ENCODE peak calls at places on chromosomes 5 and 9, in eight cellular contexts. G, A, Y, F, Z, Q, B and L are unnamed samples.
A peak's percentile ranks its signal among the peaks of the same experiment; 100 is the strongest.

GRCh38 chr9:94725293-94725692 is 1.2 kb upstream of the AOPEP start:
- DNase-seq in G (no peak), A (no peak), Y (no peak), F (no peak), Z (no peak), Q (no peak), B (no peak), L (no peak)

GRCh38 chr5:15620501-15620900 is 120.5 kb downstream of the FBXL7 start:
- DNase-seq in G (no peak), A (no peak), Y (peak; percentile 25), F (no peak), Z (no peak), Q (no peak), B (peak; percentile 35), L (peak; percentile 47)

GRCh38 chr5:62100201-62100600 is 205.8 kb upstream of the KIF2A start:
- DNase-seq in G (no peak), A (no peak), Y (no peak), F (no peak), Z (no peak), Q (no peak), B (no peak), L (no peak)

GRCh38 chr9:128108784-128109709 is 18.5 kb downstream of the PTGES2 start:
- DNase-seq in G (no peak), A (peak; percentile 28), Y (no peak), F (no peak), Z (no peak), Q (peak; percentile 62), B (peak; percentile 17), L (no peak)

GRCh38 chr5:79875230-79875629 is 115.8 kb downstream of the MTX3 start:
- DNase-seq in G (no peak), A (no peak), Y (no peak), F (no peak), Z (no peak), Q (no peak), B (peak; percentile 62), L (no peak)

GRCh38 chr5:121737120-121737519 is 114.6 kb upstream of the FTMT start:
- DNase-seq in G (no peak), A (no peak), Y (no peak), F (no peak), Z (no peak), Q (no peak), B (no peak), L (no peak)

GRCh38 chr9:98913044-98913443 is 30.7 kb upstream of the COL15A1 start:
- DNase-seq in G (no peak), A (no peak), Y (no peak), F (no peak), Z (no peak), Q (no peak), B (peak; percentile 56), L (no peak)

GRCh38 chr5:54904425-54904824 is 81.0 kb downstream of the ESM1 start:
- DNase-seq in G (peak; percentile 63), A (peak; percentile 45), Y (no peak), F (peak; percentile 51), Z (no peak), Q (no peak), B (no peak), L (peak; percentile 6)

GRCh38 chr9:72925126-72925810 is 27.6 kb downstream of the ALDH1A1 start:
- DNase-seq in G (no peak), A (no peak), Y (no peak), F (no peak), Z (no peak), Q (no peak), B (no peak), L (no peak)

GRCh38 chr5:175718401-175719108 is 60.7 kb downstream of the HRH2 start:
- DNase-seq in G (peak; percentile 57), A (peak; percentile 75), Y (no peak), F (peak; percentile 57), Z (no peak), Q (peak; percentile 53), B (peak; percentile 60), L (no peak)

GRCh38 chr5:135140805-135141204 is 106.8 kb upstream of the PITX1 start:
- DNase-seq in G (no peak), A (peak; percentile 41), Y (no peak), F (peak; percentile 36), Z (no peak), Q (peak; percentile 55), B (peak; percentile 39), L (no peak)

GRCh38 chr9:112489876-112490661 is 3.4 kb downstream of the KIAA1958 start:
- DNase-seq in G (peak; percentile 33), A (peak; percentile 25), Y (no peak), F (no peak), Z (no peak), Q (no peak), B (no peak), L (no peak)

GRCh38 chr9:38482918-38483592 is 58.8 kb upstream of the IGFBPL1 start:
- DNase-seq in G (no peak), A (peak; percentile 25), Y (no peak), F (peak; percentile 3), Z (no peak), Q (no peak), B (no peak), L (no peak)

GRCh38 chr5:173643964-173644363 is 27.5 kb upstream of the BOD1 start:
- DNase-seq in G (peak; percentile 81), A (no peak), Y (peak; percentile 2), F (no peak), Z (no peak), Q (no peak), B (no peak), L (no peak)

GRCh38 chr5:132774406-132774805 is 2.6 kb downstream of the SEPTIN8 start:
- DNase-seq in G (no peak), A (no peak), Y (no peak), F (no peak), Z (no peak), Q (no peak), B (no peak), L (no peak)

GRCh38 chr5:90390326-90390725 is 19.2 kb downstream of the CETN3 start:
- DNase-seq in G (no peak), A (no peak), Y (no peak), F (no peak), Z (no peak), Q (no peak), B (no peak), L (no peak)

GRCh38 chr9:3835393-3835792 is 309.6 kb upstream of the RFX3 start:
- DNase-seq in G (no peak), A (no peak), Y (no peak), F (no peak), Z (no peak), Q (no peak), B (no peak), L (no peak)

GRCh38 chr5:157612071-157612476 is 36.5 kb upstream of the ADAM19 start:
- DNase-seq in G (no peak), A (no peak), Y (no peak), F (no peak), Z (no peak), Q (no peak), B (no peak), L (no peak)

GRCh38 chr9:77989909-77990308 is 41.7 kb downstream of the GNAQ start:
- DNase-seq in G (no peak), A (no peak), Y (no peak), F (no peak), Z (no peak), Q (no peak), B (no peak), L (no peak)

GRCh38 chr5:138340008-138340407 is 1.9 kb downstream of the FAM53C start:
- DNase-seq in G (no peak), A (no peak), Y (no peak), F (no peak), Z (no peak), Q (no peak), B (no peak), L (no peak)
- H3K4me3 ChIP-seq in G (peak overlapping the region; percentile 84), A (peak overlapping the region; percentile 60), Y (no peak overlapping the region), F (peak overlapping the region; percentile 98), Z (no peak overlapping the region), Q (no peak overlapping the region), B (no peak overlapping the region), L (no peak overlapping the region)

DNA sequence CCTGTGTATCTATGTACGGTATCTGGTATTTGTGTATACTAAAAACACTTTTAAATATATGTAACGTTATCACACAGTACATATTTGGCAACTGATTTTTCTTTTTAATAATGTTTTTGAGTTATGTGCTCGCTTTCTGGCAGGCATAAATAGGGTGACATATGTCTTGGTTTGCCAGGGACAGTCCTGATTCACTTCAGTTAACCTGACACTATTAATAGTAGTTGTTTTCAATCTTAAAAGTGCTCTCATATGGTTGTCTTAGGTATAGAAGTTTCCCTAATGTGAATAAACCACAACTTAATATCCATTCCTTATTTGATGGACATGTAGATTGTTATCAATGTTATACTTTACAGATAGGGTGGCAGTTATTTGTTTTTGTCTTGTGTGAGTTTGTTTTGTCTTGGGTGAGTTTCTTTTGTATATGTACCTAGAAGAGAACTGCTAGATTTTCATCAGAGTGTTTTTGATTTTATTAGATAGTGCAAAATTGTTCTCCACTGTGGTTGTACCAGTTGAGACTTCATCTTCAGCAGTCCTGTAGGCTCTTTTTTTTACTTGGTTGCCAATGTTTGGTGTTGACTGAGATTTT is 7.9 kb downstream of the G3BP1 start:
- DNase-seq in G (no peak), A (no peak), Y (no peak), F (no peak), Z (no peak), Q (no peak), B (no peak), L (no peak)
- H3K4me1 ChIP-seq in G (peaks cover 17% of the 10 kb centered on the region), A (peaks cover 18% of the 10 kb centered on the region), Y (peaks cover 19% of the 10 kb centered on the region), F (peaks cover 24% of the 10 kb centered on the region), Z (peaks cover 99% of the 10 kb centered on the region), Q (peaks cover 22% of the 10 kb centered on the region), B (peaks cover 81% of the 10 kb centered on the region), L (peaks cover 10% of the 10 kb centered on the region)

DNA sequence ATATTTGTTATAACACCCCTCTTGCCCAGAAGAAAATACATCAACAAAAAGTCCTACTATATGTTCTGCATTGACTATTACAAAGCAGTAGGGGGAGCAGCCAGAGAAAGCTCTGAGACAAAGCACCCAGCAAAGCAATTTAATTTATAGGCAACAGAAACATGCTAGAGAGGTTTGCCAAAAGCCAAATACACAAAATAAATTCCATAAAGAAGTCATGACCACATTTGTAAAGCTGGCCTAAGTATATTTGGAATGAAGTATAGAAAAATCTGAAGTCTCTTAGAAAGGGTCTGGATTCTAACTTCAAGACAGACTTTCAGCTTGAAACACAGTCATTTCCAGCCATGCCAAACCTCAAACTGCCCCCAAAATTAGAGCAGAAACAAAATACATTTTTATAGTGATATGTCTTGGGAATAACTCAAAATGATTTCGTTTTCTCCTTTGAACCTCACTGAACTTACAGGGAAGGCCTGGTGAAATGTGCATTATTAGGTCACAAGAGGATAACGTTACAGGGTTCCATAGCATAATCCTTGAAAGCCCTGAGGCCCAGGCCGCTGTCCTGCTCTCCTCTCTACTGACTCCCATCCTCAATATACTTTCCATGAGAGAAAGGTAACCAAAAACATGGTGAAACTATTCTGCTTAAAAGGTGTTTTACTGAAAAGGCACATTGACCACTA is 451.8 kb downstream of the RAB3C start:
- DNase-seq in G (peak; percentile 48), A (peak; percentile 63), Y (no peak), F (peak; percentile 35), Z (no peak), Q (no peak), B (no peak), L (no peak)
- H3K4me3 ChIP-seq in G (no peak overlapping the region), A (no peak overlapping the region), Y (no peak overlapping the region), F (no peak overlapping the region), Z (no peak overlapping the region), Q (no peak overlapping the region), B (no peak overlapping the region), L (no peak overlapping the region)

DNA sequence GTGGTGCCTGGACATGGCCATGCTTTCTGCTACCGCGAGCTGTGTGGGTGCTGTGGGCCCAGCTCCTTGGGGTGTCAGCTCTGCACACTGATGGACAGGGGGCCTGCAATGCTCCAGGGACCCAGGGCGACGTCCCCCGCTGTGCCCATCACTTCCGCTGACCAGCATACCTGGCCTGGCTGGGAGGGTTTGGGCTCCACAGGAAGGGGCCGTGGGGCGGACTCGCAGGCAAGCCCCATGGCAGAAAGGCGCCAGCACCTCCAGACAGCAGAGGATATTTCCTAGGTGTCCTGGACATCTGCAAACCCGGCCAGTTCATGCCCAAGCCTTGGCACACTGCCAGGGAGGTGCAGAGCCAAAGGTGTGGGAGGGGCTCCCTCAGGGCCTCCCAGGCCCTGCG is 295.8 kb upstream of the IRX4 start:
- DNase-seq in G (no peak), A (no peak), Y (no peak), F (no peak), Z (no peak), Q (no peak), B (no peak), L (no peak)
- H3K4me1 ChIP-seq in G (no peaks in the 10 kb centered on the region), A (no peaks in the 10 kb centered on the region), Y (no peaks in the 10 kb centered on the region), F (no peaks in the 10 kb centered on the region), Z (no peaks in the 10 kb centered on the region), Q (no peaks in the 10 kb centered on the region), B (peaks cover 4% of the 10 kb centered on the region), L (no peaks in the 10 kb centered on the region)